ENCODE peak calls at places on chromosomes 1 and 21, in four cellular contexts. T is activated T-helper 9 cell treated with anti-CD3 and anti-CD28 coated beads, Interleukin-2, amount 50 U/mL, for 16 hours; Z is GM23248; B is foreskin fibroblast. U is an unnamed sample.

GRCh38 chr1:22676916-22677601 is 24.0 kb downstream of the C1QB start:
- DNase-seq in T (no peak), B (no peak), Z (no peak), U (no peak)

GRCh38 chr1:17606826-17607440 is 67.4 kb downstream of the ARHGEF10L start:
- DNase-seq in Z (peak; percentile 77), B (peak; percentile 87), T (no peak), U (peak; percentile 74)

GRCh38 chr1:154963643-154964042 is 2.1 kb upstream of the PYGO2 start:
- DNase-seq in B (no peak), T (no peak), Z (no peak), U (no peak)

GRCh38 chr1:117368116-117369108 is 1.2 kb downstream of the MAN1A2 start:
- DNase-seq in B (peak; percentile 35), T (no peak), Z (peak; percentile 67), U (no peak)

GRCh38 chr1:167707942-167708341 is 13.8 kb upstream of the MPZL1 start:
- DNase-seq in Z (no peak), B (no peak), T (no peak), U (no peak)

GRCh38 chr1:177525176-177525575 is 354.4 kb downstream of the BRINP2 start:
- DNase-seq in T (no peak), Z (no peak), B (no peak), U (no peak)

GRCh38 chr1:186741640-186742039 is 61.4 kb upstream of the PTGS2 start:
- DNase-seq in T (no peak), B (no peak), Z (no peak), U (no peak)

GRCh38 chr1:181106022-181106312 is 17.5 kb downstream of the IER5 start:
- DNase-seq in Z (no peak), T (no peak), B (no peak), U (no peak)

GRCh38 chr1:114666954-114667353 is 2.9 kb downstream of the DENND2C start:
- DNase-seq in T (no peak), Z (no peak), B (no peak), U (no peak)

GRCh38 chr1:29197590-29197924 is 15.9 kb upstream of the SRSF4 start:
- DNase-seq in Z (peak; percentile 70), B (peak; percentile 63), T (no peak), U (peak; percentile 67)

GRCh38 chr1:156581661-156582387 is 2.3 kb downstream of the TTC24 start:
- DNase-seq in T (no peak), B (no peak), Z (no peak), U (no peak)

GRCh38 chr21:15749868-15750174 is 20.0 kb downstream of the USP25 start:
- DNase-seq in T (no peak), B (no peak), Z (no peak), U (no peak)

GRCh38 chr1:70458120-70458519 is 47.1 kb downstream of the CTH start:
- DNase-seq in T (no peak), B (no peak), Z (no peak), U (no peak)

GRCh38 chr1:66624412-66625060 is 90.6 kb downstream of the SGIP1 start:
- DNase-seq in Z (peak; percentile 88), B (peak; percentile 76), T (no peak), U (peak; percentile 79)

GRCh38 chr1:179126338-179127060 is 44.6 kb downstream of the TOR3A start:
- DNase-seq in B (no peak), Z (no peak), T (no peak), U (peak; percentile 55)

GRCh38 chr1:117162806-117163205 is 41.3 kb upstream of the TRIM45 start:
- DNase-seq in B (no peak), T (no peak), Z (no peak), U (no peak)

GRCh38 chr1:47219001-47219400 is 13.0 kb downstream of the TAL1 start:
- DNase-seq in B (no peak), T (no peak), Z (no peak), U (no peak)

GRCh38 chr21:31857096-31857495 is 15.7 kb upstream of the HUNK start:
- DNase-seq in B (no peak), Z (no peak), T (no peak), U (no peak)